ENCODE peak calls at places on chromosomes 6 and 20, in six cellular contexts. C, O, D, I, T and G are unnamed samples.

GRCh38 chr6:43740321-43740960 is 29.6 kb upstream of the VEGFA start:
- DNase-seq in D (no peak), C (no peak), T (no peak), I (no peak), O (no peak), G (no peak)

GRCh38 chr6:26197736-26198625 is 110.8 kb downstream of the HFE start:
- DNase-seq in C (peak; percentile 63), O (no peak), T (no peak), D (peak; percentile 62), I (peak; percentile 68), G (peak; percentile 80)

GRCh38 chr20:46857061-46857831 is 37.4 kb upstream of the EYA2 start:
- DNase-seq in I (no peak), T (no peak), C (no peak), D (no peak), O (no peak), G (no peak)

GRCh38 chr6:89084954-89085353 is 4.4 kb downstream of the PNRC1 start:
- DNase-seq in O (no peak), C (no peak), T (no peak), D (no peak), I (no peak), G (no peak)

GRCh38 chr6:154653853-154654252 is 79.4 kb upstream of the SCAF8 start:
- DNase-seq in I (no peak), O (peak; percentile 13), C (peak; percentile 95), T (no peak), D (no peak), G (no peak)

GRCh38 chr20:32674362-32674789 is 635 bp upstream of the C20orf203 start:
- DNase-seq in I (peak; percentile 83), C (peak; percentile 69), T (no peak), O (peak; percentile 80), D (peak; percentile 64), G (peak; percentile 92)

GRCh38 chr20:3678893-3679720 is 2.7 kb downstream of the ADAM33 start:
- DNase-seq in I (no peak), C (no peak), D (no peak), T (no peak), O (no peak), G (no peak)

GRCh38 chr6:93792751-93793150 is 373.4 kb upstream of the EPHA7 start:
- DNase-seq in D (no peak), I (no peak), C (no peak), O (no peak), T (no peak), G (no peak)

GRCh38 chr20:25050501-25051350 is 7.2 kb downstream of the ACSS1 start:
- DNase-seq in C (no peak), T (no peak), D (no peak), O (no peak), I (no peak), G (no peak)

GRCh38 chr6:82283771-82284420 is 36.4 kb upstream of the IBTK start:
- DNase-seq in O (no peak), I (no peak), C (no peak), D (no peak), T (no peak), G (no peak)

GRCh38 chr6:19311786-19312185 is 525.4 kb upstream of the ID4 start:
- DNase-seq in O (no peak), C (no peak), I (no peak), T (no peak), D (no peak), G (no peak)

GRCh38 chr20:20450461-20451027 is 82.6 kb downstream of the INSM1 start:
- DNase-seq in C (peak; percentile 15), I (peak; percentile 7), T (no peak), D (no peak), O (no peak), G (no peak)

GRCh38 chr6:16922282-16922681 is 161.0 kb upstream of the ATXN1 start:
- DNase-seq in D (no peak), I (no peak), C (no peak), T (no peak), O (no peak), G (no peak)

GRCh38 chr20:36470482-36471062 is 70.7 kb upstream of the MYL9 start:
- DNase-seq in I (no peak), T (no peak), C (no peak), O (no peak), D (no peak), G (no peak)

GRCh38 chr6:26660096-26660425 is 515 bp upstream of the ZNF322 start:
- DNase-seq in I (peak; percentile 63), C (no peak), O (peak; percentile 40), T (no peak), D (peak; percentile 27), G (no peak)

GRCh38 chr6:167142433-167142761 is 15.4 kb downstream of the GPR31 start:
- DNase-seq in C (no peak), D (no peak), T (no peak), O (no peak), I (no peak), G (no peak)

GRCh38 chr6:167139761-167140160 is 16.9 kb downstream of the CCR6 start:
- DNase-seq in C (no peak), O (no peak), I (no peak), D (no peak), T (no peak), G (no peak)

GRCh38 chr6:167141667-167142432 is 15.9 kb downstream of the GPR31 start:
- DNase-seq in T (no peak), D (peak; percentile 58), C (peak; percentile 11), I (peak; percentile 49), O (peak; percentile 21), G (peak; percentile 52)

GRCh38 chr6:167143041-167143440 is 14.7 kb downstream of the GPR31 start:
- DNase-seq in O (no peak), C (no peak), D (no peak), T (no peak), I (no peak), G (no peak)

GRCh38 chr6:167140589-167141474 is 16.9 kb downstream of the GPR31 start:
- DNase-seq in I (no peak), C (no peak), T (no peak), O (no peak), D (peak; percentile 94), G (no peak)
- TF ChIP-seq CTCF in I (no peak), C (no peak), T (peak; percentile 5), O (no peak), D (peak; percentile 41), G (no peak)

DNA sequence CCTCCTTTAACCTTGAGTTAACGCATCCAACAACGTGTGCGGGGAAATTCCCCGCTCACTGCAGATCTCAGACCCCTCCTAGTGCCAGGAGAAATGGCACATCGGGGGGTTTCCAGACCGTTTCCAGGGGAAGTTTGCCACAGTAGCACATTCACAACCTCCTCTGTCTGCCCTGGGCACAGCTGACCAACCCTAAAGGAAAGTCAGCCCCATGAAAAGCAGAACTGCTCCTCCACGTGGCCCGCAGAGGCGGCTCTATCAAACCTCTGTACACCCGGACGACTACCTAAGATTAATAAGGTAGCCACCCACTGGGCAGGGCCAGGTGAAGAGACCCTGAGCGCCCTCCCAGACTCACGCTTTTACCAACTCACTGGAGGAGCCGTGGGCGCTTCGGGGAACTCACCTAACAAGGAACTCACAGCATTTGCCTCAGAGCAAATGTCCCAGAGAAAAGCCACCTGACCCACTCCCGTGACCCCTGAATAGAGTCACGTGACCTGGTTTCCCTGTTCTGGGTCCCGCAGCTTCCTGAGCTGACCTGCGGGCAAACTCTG is 93.1 kb downstream of the PRND start:
- DNase-seq in I (no peak), O (no peak), D (no peak), C (peak; percentile 34), T (peak; percentile 83), G (peak; percentile 88)
- H3K4me3 ChIP-seq in I (no peak overlapping the region), O (no peak overlapping the region), D (no peak overlapping the region), C (no peak overlapping the region), T (peak overlapping the region; percentile 52), G (peak overlapping the region; percentile 66)

GRCh38 chr20:38504368-38505090 is 31.9 kb downstream of the RALGAPB start:
- DNase-seq in C (no peak), D (no peak), I (no peak), T (no peak), O (no peak), G (no peak)
- TF ChIP-seq MYC in C (no peak), D (no peak), I (no peak), T (no peak), O (no peak), G (no peak)

GRCh38 chr6:150417899-150418824 is 49.4 kb downstream of the IYD start:
- DNase-seq in C (peak; percentile 91), D (peak; percentile 63), T (peak; percentile 40), I (peak; percentile 68), O (peak; percentile 68), G (peak; percentile 67)

GRCh38 chr6:150420926-150421325 is 52.1 kb downstream of the IYD start:
- DNase-seq in D (no peak), O (no peak), T (no peak), I (no peak), C (no peak), G (no peak)

GRCh38 chr6:150420428-150420827 is 51.6 kb downstream of the IYD start:
- DNase-seq in D (no peak), T (no peak), C (no peak), I (no peak), O (no peak), G (no peak)

GRCh38 chr6:150417247-150417646 is 48.4 kb downstream of the IYD start:
- DNase-seq in D (no peak), C (no peak), I (no peak), T (no peak), O (no peak), G (no peak)

GRCh38 chr6:150418825-150419594 is 50.2 kb downstream of the IYD start:
- DNase-seq in I (peak; percentile 67), D (peak; percentile 21), O (peak; percentile 62), T (no peak), C (peak; percentile 70), G (peak; percentile 41)
- TF ChIP-seq CTCF in I (peak; percentile 79), D (peak; percentile 72), O (peak; percentile 51), T (peak; percentile 60), C (peak; percentile 71), G (peak; percentile 48)

DNA sequence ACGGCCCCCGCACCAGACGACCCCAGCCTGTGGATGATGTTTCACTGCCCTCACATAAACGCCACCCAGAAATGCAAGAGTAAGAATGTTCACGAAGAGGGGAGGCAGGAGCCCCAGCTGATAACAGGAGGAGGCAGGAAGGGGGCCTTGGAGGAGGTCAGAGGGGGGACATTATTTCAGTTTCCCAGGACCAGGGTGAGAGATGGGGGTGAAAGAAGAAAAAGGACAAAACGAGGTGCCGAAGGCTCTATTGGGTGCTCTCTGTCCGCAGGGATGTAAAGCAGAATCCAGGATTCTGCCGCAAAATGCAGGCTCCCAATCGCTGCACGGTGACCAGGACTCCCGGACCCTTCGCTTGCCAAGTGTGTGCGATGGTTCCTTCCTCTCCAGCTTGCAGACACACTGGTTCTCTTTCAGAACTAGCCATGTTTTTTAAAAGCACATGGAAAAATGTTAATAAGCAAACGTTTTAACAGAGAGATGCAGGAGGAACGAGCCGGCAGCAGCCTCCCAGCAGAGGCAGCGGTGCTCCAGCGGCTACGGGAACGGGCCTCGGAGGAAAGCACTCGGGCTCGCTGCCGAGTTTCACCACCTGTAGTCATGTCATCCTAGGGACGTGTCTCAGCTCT is 59.5 kb downstream of the ZNF831 start:
- DNase-seq in I (no peak), D (no peak), O (peak; percentile 18), T (no peak), C (no peak), G (peak; percentile 40)
- H3K4me3 ChIP-seq in I (no peak overlapping the region), D (peak overlapping the region; percentile 51), O (peak overlapping the region; percentile 51), T (no peak overlapping the region), C (no peak overlapping the region), G (peak overlapping the region; percentile 23)

DNA sequence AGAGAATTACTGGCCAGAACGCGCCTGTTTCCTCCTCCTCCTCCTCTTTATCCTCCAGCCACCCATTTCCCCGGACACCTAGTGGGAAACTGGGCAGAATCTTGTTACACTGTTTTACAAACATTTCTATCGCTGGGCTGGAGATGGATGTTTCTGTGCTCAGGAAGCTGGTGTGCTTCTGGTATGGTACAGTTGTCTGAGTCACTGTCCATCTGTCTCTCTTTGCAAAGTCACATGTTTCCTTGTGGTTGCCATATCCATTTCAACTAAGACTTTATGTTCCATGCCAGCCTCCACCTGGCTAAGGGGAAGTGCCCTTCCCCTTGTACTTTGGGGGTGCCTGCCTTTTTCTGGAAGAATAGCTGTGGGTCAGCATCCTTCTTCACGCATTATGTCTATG is 52.9 kb upstream of the SLC22A16 start:
- DNase-seq in C (peak; percentile 52), D (no peak), O (no peak), T (no peak), I (no peak), G (peak; percentile 65)
- TF ChIP-seq MYC in C (no peak), D (no peak), O (no peak), T (no peak), I (no peak), G (no peak)